ENCODE peak calls at places on chromosome 10, in four cellular contexts. One of them, this sample, is unnamed.
A peak's percentile ranks its signal among the peaks of the same experiment; 100 is the strongest.

GRCh38 chr10:20598590-20598989 is 298.5 kb downstream of the NEBL start:
- DNase-seq in WTC11: no peak
- DNase-seq in K562: no peak
- DNase-seq in HepG2: no peak
- DNase-seq in this sample: no peak

GRCh38 chr10:52672880-52673279 is 99.7 kb downstream of the MBL2 start:
- DNase-seq in HepG2: no peak
- DNase-seq in K562: no peak
- DNase-seq in WTC11: no peak
- DNase-seq in this sample: no peak

GRCh38 chr10:80520661-80521488 is 16.8 kb upstream of the SH2D4B start:
- DNase-seq in WTC11: no peak
- DNase-seq in K562: no peak
- DNase-seq in HepG2: no peak
- DNase-seq in this sample: no peak

GRCh38 chr10:49742683-49743463 is 19.2 kb downstream of the OGDHL start:
- DNase-seq in HepG2: no peak
- DNase-seq in K562: no peak
- DNase-seq in WTC11: no peak
- DNase-seq in this sample: no peak

GRCh38 chr10:3074145-3074665 is 6.9 kb downstream of the PFKP start:
- DNase-seq in HepG2: peak; percentile 41
- DNase-seq in K562: peak; percentile 74
- DNase-seq in WTC11: no peak
- DNase-seq in this sample: no peak

GRCh38 chr10:30037620-30038336 is 21.6 kb downstream of the JCAD start:
- DNase-seq in K562: no peak
- DNase-seq in WTC11: no peak
- DNase-seq in HepG2: no peak
- DNase-seq in this sample: no peak

GRCh38 chr10:101018118-101018599 is 12.8 kb downstream of the PDZD7 start:
- DNase-seq in WTC11: no peak
- DNase-seq in K562: no peak
- DNase-seq in HepG2: peak; percentile 68
- DNase-seq in this sample: no peak

GRCh38 chr10:106615081-106615480 is 549.4 kb downstream of the SORCS1 start:
- DNase-seq in K562: no peak
- DNase-seq in WTC11: no peak
- DNase-seq in HepG2: no peak
- DNase-seq in this sample: no peak

GRCh38 chr10:85224366-85224960 is 896.1 kb downstream of the CCSER2 start:
- DNase-seq in K562: no peak
- DNase-seq in HepG2: peak; percentile 4
- DNase-seq in WTC11: no peak
- DNase-seq in this sample: no peak

GRCh38 chr10:57696641-57697040 is 571.1 kb downstream of the IPMK start:
- DNase-seq in K562: no peak
- DNase-seq in HepG2: peak; percentile 10
- DNase-seq in WTC11: no peak
- DNase-seq in this sample: no peak

GRCh38 chr10:10824611-10825148 is 193.0 kb upstream of the CELF2 start:
- DNase-seq in K562: no peak
- DNase-seq in HepG2: no peak
- DNase-seq in WTC11: no peak
- DNase-seq in this sample: no peak

GRCh38 chr10:36073796-36074345 is 431.8 kb upstream of the FZD8 start:
- DNase-seq in WTC11: no peak
- DNase-seq in K562: no peak
- DNase-seq in HepG2: no peak
- DNase-seq in this sample: no peak

GRCh38 chr10:102230861-102231356 is 4.8 kb downstream of the ELOVL3 start:
- DNase-seq in HepG2: no peak
- DNase-seq in K562: peak; percentile 40
- DNase-seq in WTC11: peak; percentile 76
- DNase-seq in this sample: no peak

GRCh38 chr10:133158756-133159610 is 1.0 kb upstream of the KNDC1 start:
- DNase-seq in HepG2: no peak
- DNase-seq in K562: peak; percentile 23
- DNase-seq in WTC11: peak; percentile 49
- DNase-seq in this sample: no peak

GRCh38 chr10:24703700-24704099 is 20.0 kb downstream of the ARHGAP21 start:
- DNase-seq in K562: no peak
- DNase-seq in HepG2: no peak
- DNase-seq in WTC11: no peak
- DNase-seq in this sample: no peak

GRCh38 chr10:123331438-123331837 is 177.2 kb downstream of the BUB3 start:
- DNase-seq in K562: no peak
- DNase-seq in HepG2: peak; percentile 23
- DNase-seq in WTC11: no peak
- DNase-seq in this sample: no peak

GRCh38 chr10:133278577-133279265 is 2.1 kb upstream of the ADAM8 start:
- DNase-seq in WTC11: no peak
- DNase-seq in K562: peak; percentile 80
- DNase-seq in HepG2: peak; percentile 72
- DNase-seq in this sample: no peak

GRCh38 chr10:92846-93245 is 42.4 kb upstream of the ZMYND11 start:
- DNase-seq in K562: no peak
- DNase-seq in WTC11: no peak
- DNase-seq in HepG2: no peak
- DNase-seq in this sample: no peak

GRCh38 chr10:81873932-81874816 is 820 bp upstream of the NRG3 start:
- DNase-seq in WTC11: peak; percentile 89
- DNase-seq in HepG2: no peak
- DNase-seq in K562: no peak
- DNase-seq in this sample: no peak

GRCh38 chr10:107576746-107577145 is 412.2 kb upstream of the SORCS1 start:
- DNase-seq in WTC11: no peak
- DNase-seq in HepG2: no peak
- DNase-seq in K562: no peak
- DNase-seq in this sample: no peak

GRCh38 chr10:43231523-43232078 is 35.3 kb downstream of the RASGEF1A start:
- DNase-seq in WTC11: peak; percentile 6
- DNase-seq in K562: no peak
- DNase-seq in HepG2: no peak
- DNase-seq in this sample: no peak

GRCh38 chr10:78944658-78945333 is 124.0 kb upstream of the ZMIZ1 start:
- DNase-seq in K562: no peak
- DNase-seq in HepG2: no peak
- DNase-seq in WTC11: no peak
- DNase-seq in this sample: no peak

GRCh38 chr10:78851652-78852051 is 217.1 kb upstream of the ZMIZ1 start:
- DNase-seq in HepG2: no peak
- DNase-seq in K562: no peak
- DNase-seq in WTC11: no peak
- DNase-seq in this sample: no peak

GRCh38 chr10:4101918-4102654 is 317.1 kb upstream of the KLF6 start:
- DNase-seq in WTC11: no peak
- DNase-seq in K562: no peak
- DNase-seq in HepG2: no peak
- DNase-seq in this sample: peak; percentile 12

GRCh38 chr10:124998624-124999291 is 56.8 kb downstream of the ZRANB1 start:
- DNase-seq in K562: no peak
- DNase-seq in WTC11: peak; percentile 6
- DNase-seq in HepG2: no peak
- DNase-seq in this sample: no peak
- TF ChIP-seq ATF2 in K562: no peak
- TF ChIP-seq ATF2 in WTC11: no peak
- TF ChIP-seq ATF2 in HepG2: no peak
- TF ChIP-seq ATF2 in this sample: no peak

DNA sequence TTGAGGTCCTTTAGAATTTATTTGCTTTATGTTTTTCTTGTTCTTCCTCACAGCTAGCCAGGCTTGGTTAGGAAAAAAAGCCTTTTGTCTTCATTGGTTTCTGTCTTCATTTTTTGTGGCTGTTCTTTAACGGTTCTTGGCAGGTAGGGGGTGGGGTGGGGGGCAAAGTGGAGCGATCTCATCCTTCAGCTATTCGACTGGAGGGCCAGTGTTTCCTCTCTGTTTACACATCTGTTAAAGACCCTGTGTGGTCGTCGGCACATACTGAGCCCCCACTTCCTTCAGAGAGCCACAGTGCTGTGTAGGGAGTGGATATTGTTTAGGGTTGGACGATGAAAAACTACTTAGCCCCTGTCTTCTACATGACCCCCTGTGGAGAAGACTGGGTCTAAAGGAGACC is 28.9 kb downstream of the PRPF18 start:
- DNase-seq in HepG2: no peak
- DNase-seq in K562: no peak
- DNase-seq in WTC11: peak; percentile 21
- DNase-seq in this sample: no peak
- TF ChIP-seq TCF7 in HepG2: no peak
- TF ChIP-seq TCF7 in K562: no peak
- TF ChIP-seq TCF7 in WTC11: no peak
- TF ChIP-seq TCF7 in this sample: no peak

GRCh38 chr10:116738359-116738738 is 4.0 kb downstream of the HSPA12A start:
- DNase-seq in K562: no peak
- DNase-seq in HepG2: no peak
- DNase-seq in WTC11: no peak
- DNase-seq in this sample: no peak
- TF ChIP-seq ATF2 in K562: no peak
- TF ChIP-seq ATF2 in HepG2: no peak
- TF ChIP-seq ATF2 in WTC11: no peak
- TF ChIP-seq ATF2 in this sample: no peak

DNA sequence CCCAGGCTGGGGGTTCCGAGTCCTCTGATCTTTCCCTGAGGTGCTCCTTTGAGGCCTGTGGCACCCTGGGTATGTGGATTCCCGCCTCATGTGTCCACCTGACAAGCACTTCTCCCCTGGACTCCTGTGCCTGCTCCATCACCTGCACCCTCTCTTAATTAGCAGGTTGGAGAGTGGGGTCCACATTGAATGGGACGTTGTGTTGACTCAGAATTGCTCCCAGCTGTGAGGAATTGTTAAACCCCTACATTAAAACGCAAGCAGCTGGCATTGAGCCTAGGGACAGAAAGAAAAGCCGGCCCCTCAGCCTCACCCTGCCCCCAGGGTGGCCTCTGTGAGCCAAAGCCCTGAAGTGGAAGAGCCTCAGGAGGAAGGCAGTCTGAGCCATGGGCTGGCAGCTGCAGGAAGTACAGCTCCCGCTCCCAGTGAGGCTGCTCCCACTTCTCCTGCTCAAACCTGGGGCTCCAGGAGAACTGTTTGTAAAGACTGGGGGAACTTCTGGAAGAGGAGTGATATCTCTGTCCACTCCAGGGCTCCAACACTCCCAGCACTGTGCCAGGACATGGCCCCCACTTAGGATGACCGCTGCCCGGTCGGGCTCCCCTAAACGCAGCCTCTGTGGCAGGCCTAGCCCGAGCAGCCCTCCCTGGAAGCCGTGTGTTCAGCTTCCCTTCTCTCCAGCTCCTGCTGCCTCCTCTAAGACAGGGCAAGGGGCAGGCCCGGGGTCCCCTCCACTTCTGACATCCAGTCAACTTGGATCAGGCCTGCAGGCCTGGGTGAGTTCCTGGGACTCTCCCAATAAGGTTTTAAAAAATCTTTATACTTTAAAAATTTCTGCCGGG is 1.8 kb upstream of the OPN4 start:
- DNase-seq in WTC11: peak; percentile 11
- DNase-seq in K562: no peak
- DNase-seq in HepG2: no peak
- DNase-seq in this sample: no peak
- TF ChIP-seq TCF7 in WTC11: no peak
- TF ChIP-seq TCF7 in K562: no peak
- TF ChIP-seq TCF7 in HepG2: no peak
- TF ChIP-seq TCF7 in this sample: no peak

GRCh38 chr10:73886085-73886529 is 11.8 kb upstream of the CAMK2G start:
- DNase-seq in K562: peak; percentile 92
- DNase-seq in WTC11: peak; percentile 78
- DNase-seq in HepG2: peak; percentile 57
- DNase-seq in this sample: no peak
- TF ChIP-seq ATF2 in K562: no peak
- TF ChIP-seq ATF2 in WTC11: no peak
- TF ChIP-seq ATF2 in HepG2: no peak
- TF ChIP-seq ATF2 in this sample: no peak

GRCh38 chr10:71638087-71638576 is 81.4 kb downstream of the C10orf105 start:
- DNase-seq in WTC11: no peak
- DNase-seq in HepG2: peak; percentile 93
- DNase-seq in K562: peak; percentile 67
- DNase-seq in this sample: no peak

GRCh38 chr10:71639412-71639719 is 80.2 kb downstream of the C10orf105 start:
- DNase-seq in K562: no peak
- DNase-seq in WTC11: no peak
- DNase-seq in HepG2: no peak
- DNase-seq in this sample: no peak

GRCh38 chr10:71636588-71636987 is 83.0 kb downstream of the C10orf105 start:
- DNase-seq in K562: no peak
- DNase-seq in WTC11: no peak
- DNase-seq in HepG2: no peak
- DNase-seq in this sample: no peak

GRCh38 chr10:71637305-71637704 is 82.3 kb downstream of the C10orf105 start:
- DNase-seq in WTC11: no peak
- DNase-seq in HepG2: no peak
- DNase-seq in K562: no peak
- DNase-seq in this sample: no peak

DNA sequence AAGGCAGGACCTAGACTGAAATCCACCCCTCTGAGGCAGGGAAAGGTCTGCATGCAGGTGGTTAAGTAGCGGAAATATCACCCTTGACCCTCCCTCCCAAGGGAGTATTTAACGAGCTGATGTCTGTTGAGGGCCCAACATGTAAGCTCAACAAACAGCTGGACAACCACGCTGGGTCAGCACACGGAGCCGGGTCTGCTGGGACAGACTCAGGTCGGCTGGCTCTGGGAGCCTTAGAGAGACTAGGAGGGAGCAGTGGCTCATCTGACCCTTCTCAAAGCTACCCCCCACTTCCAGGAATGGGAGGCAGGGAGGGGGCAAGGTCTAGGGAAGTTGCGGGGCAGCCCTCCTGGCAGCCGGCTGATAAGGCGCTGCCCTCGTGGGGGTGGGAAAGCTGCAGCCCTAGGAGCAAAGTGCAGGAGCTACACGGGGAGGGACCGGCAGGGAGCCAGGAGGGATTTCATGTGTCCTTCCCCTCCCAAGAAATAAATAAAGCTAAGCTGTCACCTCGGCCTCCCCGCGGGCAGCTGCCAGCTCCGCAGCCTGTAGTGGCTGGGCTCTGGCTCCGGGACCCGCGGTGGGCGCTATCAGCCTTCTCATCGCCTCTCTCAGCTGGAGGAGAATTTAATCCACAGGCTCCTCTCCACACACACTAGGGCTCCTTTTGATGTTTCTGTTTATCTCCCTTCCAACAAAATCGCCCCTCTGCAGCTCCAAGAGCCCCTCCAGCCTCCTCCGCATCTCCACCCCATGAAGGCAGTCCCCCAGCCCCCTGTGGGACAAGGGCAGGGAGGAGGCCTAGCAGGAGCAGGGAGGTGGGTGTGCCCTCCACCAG is 80.8 kb downstream of the C10orf105 start:
- DNase-seq in HepG2: peak; percentile 68
- DNase-seq in WTC11: no peak
- DNase-seq in K562: peak; percentile 97
- DNase-seq in this sample: no peak
- TF ChIP-seq TCF7 in HepG2: no peak
- TF ChIP-seq TCF7 in WTC11: no peak
- TF ChIP-seq TCF7 in K562: peak; percentile 42
- TF ChIP-seq TCF7 in this sample: no peak

This sample was measured in GM12878.